ENCODE peak calls at places on chromosomes 3 and 15, in five cellular contexts. R is SJCRH30; D is kidney; E is effector memory CD4-positive, alpha-beta T cell; J is IMR-90. K is an unnamed sample.

GRCh38 chr15:60798821-60799220 is 319.9 kb upstream of the ICE2 start:
- DNase-seq in E (no peak), D (no peak), R (no peak), J (peak; percentile 79), K (no peak)

GRCh38 chr3:30393079-30393478 is 213.3 kb upstream of the TGFBR2 start:
- DNase-seq in D (no peak), E (no peak), R (no peak), J (no peak), K (no peak)

GRCh38 chr3:128309026-128309425 is 155.7 kb downstream of the EEFSEC start:
- DNase-seq in R (peak; percentile 44), E (no peak), J (no peak), D (no peak), K (no peak)

GRCh38 chr3:188670446-188670845 is 501.3 kb upstream of the TPRG1 start:
- DNase-seq in R (no peak), J (no peak), D (no peak), E (no peak), K (no peak)

GRCh38 chr3:171854649-171855305 is 11.6 kb downstream of the TMEM212 start:
- DNase-seq in E (no peak), J (no peak), R (no peak), D (no peak), K (no peak)

GRCh38 chr15:101607102-101607501 is 45.1 kb downstream of the TM2D3 start:
- DNase-seq in R (no peak), D (no peak), E (no peak), J (no peak), K (no peak)

GRCh38 chr3:94004301-94004910 is 24.0 kb downstream of the STX19 start:
- DNase-seq in J (peak; percentile 82), E (no peak), D (no peak), R (no peak), K (no peak)

GRCh38 chr3:194569252-194569651 is 64.0 kb downstream of the TMEM44 start:
- DNase-seq in D (no peak), E (no peak), R (no peak), J (no peak), K (no peak)

GRCh38 chr3:88057650-88058321 is 1.0 kb downstream of the CGGBP1 start:
- DNase-seq in D (no peak), J (peak; percentile 20), R (no peak), E (no peak), K (no peak)

GRCh38 chr3:38574411-38575278 is 74.8 kb downstream of the SCN5A start:
- DNase-seq in D (peak; percentile 16), R (peak; percentile 34), E (no peak), J (peak; percentile 10), K (no peak)

GRCh38 chr3:194285024-194285858 is 65.9 kb downstream of the CPN2 start:
- DNase-seq in E (no peak), D (no peak), J (peak; percentile 64), R (no peak), K (peak; percentile 19)

GRCh38 chr15:55649058-55649423 is 60.9 kb upstream of the PYGO1 start:
- DNase-seq in E (no peak), D (no peak), J (peak; percentile 80), R (no peak), K (no peak)

GRCh38 chr15:57732526-57733331 is 26.2 kb downstream of the POLR2M start:
- DNase-seq in R (peak; percentile 69), D (no peak), E (no peak), J (peak; percentile 50), K (no peak)

GRCh38 chr3:31399270-31399669 is 133.5 kb upstream of the STT3B start:
- DNase-seq in D (no peak), R (no peak), E (no peak), J (no peak), K (no peak)

GRCh38 chr3:58752168-58752567 is 85.6 kb upstream of the FAM3D start:
- DNase-seq in R (no peak), E (no peak), D (no peak), J (no peak), K (no peak)

GRCh38 chr3:12959395-12959794 is 113.8 kb downstream of the IQSEC1 start:
- DNase-seq in J (no peak), R (no peak), D (no peak), E (no peak), K (no peak)

GRCh38 chr15:59283717-59284336 is 77.2 kb downstream of the LDHAL6B start:
- DNase-seq in J (no peak), R (no peak), D (peak; percentile 87), E (no peak), K (peak; percentile 100)

GRCh38 chr3:134462236-134463059 is 23.3 kb downstream of the ANAPC13 start:
- DNase-seq in E (no peak), R (no peak), D (no peak), J (peak; percentile 91), K (no peak)

GRCh38 chr3:19149388-19149787 is 1.1 kb downstream of the KCNH8 start:
- DNase-seq in J (no peak), R (peak; percentile 26), E (no peak), D (no peak), K (no peak)

GRCh38 chr3:150106752-150107428 is 136.2 kb upstream of the PFN2 start:
- DNase-seq in E (no peak), J (peak; percentile 91), D (no peak), R (peak; percentile 88), K (no peak)

GRCh38 chr15:29675791-29676301 is 146.4 kb downstream of the TJP1 start:
- DNase-seq in D (no peak), E (no peak), J (no peak), R (no peak), K (peak; percentile 69)

GRCh38 chr15:41659190-41659589 is 1.0 kb upstream of the MGA start:
- DNase-seq in E (no peak), D (no peak), J (no peak), R (no peak), K (no peak)

GRCh38 chr15:90872481-90873184 is 4.2 kb downstream of the FURIN start:
- DNase-seq in D (no peak), R (no peak), J (peak; percentile 80), E (peak; percentile 32), K (peak; percentile 78)

GRCh38 chr3:67389176-67389575 is 265.2 kb downstream of the SUCLG2 start:
- DNase-seq in J (no peak), R (no peak), D (no peak), E (no peak), K (no peak)

GRCh38 chr15:23877502-23878412 is 190.7 kb upstream of the NDN start:
- DNase-seq in D (peak; percentile 73), E (no peak), J (no peak), R (peak; percentile 17), K (no peak)

GRCh38 chr3:112568642-112569041 is 6.8 kb downstream of the SLC35A5 start:
- DNase-seq in E (no peak), D (no peak), R (no peak), J (peak; percentile 21), K (no peak)

GRCh38 chr3:14488286-14489036 is 51.7 kb downstream of the GRIP2 start:
- DNase-seq in D (peak; percentile 47), E (no peak), J (no peak), R (no peak), K (no peak)

GRCh38 chr3:4163006-4163405 is 140.2 kb upstream of the SETMAR start:
- DNase-seq in R (no peak), E (no peak), J (no peak), D (no peak), K (no peak)

GRCh38 chr3:157129782-157130137 is 30.2 kb downstream of the CCNL1 start:
- DNase-seq in R (peak; percentile 67), J (no peak), D (no peak), E (no peak), K (peak; percentile 58)

GRCh38 chr3:98780343-98780742 is 17.2 kb downstream of the ST3GAL6 start:
- DNase-seq in R (no peak), J (no peak), D (no peak), E (no peak), K (no peak)

GRCh38 chr3:24288538-24289236 is 206.0 kb downstream of the THRB start:
- DNase-seq in R (no peak), D (no peak), E (no peak), J (no peak), K (no peak)

GRCh38 chr3:59791774-59792308 is 742.0 kb upstream of the CFAP20DC start:
- DNase-seq in R (no peak), J (no peak), E (no peak), D (no peak), K (no peak)

GRCh38 chr3:194269610-194270145 is 81.5 kb downstream of the CPN2 start:
- DNase-seq in J (no peak), D (peak; percentile 96), E (no peak), R (no peak), K (peak; percentile 49)

GRCh38 chr3:13746385-13746784 is 133.5 kb downstream of the WNT7A start:
- DNase-seq in E (no peak), R (no peak), D (no peak), J (no peak), K (no peak)

GRCh38 chr15:96553931-96554330 is 223.4 kb downstream of the NR2F2 start:
- DNase-seq in E (no peak), J (no peak), D (no peak), R (no peak), K (no peak)

GRCh38 chr15:78968114-78968513 is 23.3 kb upstream of the CTSH start:
- DNase-seq in E (no peak), R (no peak), D (no peak), J (no peak), K (no peak)

GRCh38 chr15:76903251-76903681 is 1.9 kb downstream of the SCAPER start:
- DNase-seq in D (no peak), E (no peak), J (peak; percentile 78), R (peak; percentile 11), K (no peak)

GRCh38 chr15:25250011-25250596 is 188.7 kb downstream of the UBE3A start:
- DNase-seq in E (no peak), R (no peak), J (no peak), D (peak; percentile 56), K (no peak)
- H3K9me3 ChIP-seq in E (no peaks in the 10 kb centered on the region), R (no peaks in the 10 kb centered on the region), J (peaks cover 55% of the 10 kb centered on the region), D (peaks cover 3% of the 10 kb centered on the region), K (peaks cover 42% of the 10 kb centered on the region)

DNA sequence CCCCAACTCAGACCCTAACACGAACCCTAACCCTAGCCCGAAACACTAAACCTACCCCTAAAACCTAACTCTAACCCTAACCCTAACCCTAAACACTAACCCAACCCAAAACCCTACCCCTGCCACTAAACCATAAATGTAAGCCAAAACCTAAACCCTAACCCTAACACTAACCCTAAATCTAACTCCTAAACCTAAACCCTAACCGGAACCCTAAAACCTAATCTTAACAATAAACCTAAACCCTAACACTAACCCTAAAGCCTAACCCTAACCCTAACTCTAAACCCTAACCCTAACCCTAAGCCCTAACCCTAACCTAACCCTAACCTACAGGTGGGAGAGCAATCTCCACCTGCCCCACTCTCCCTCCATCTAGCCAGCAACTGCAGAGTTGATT is 152.3 kb downstream of the OR4M2 start:
- DNase-seq in J (no peak), D (no peak), R (no peak), E (no peak), K (no peak)
- H3K9me3 ChIP-seq in J (peaks cover 49% of the 10 kb centered on the region), D (no peaks in the 10 kb centered on the region), R (no peaks in the 10 kb centered on the region), E (no peaks in the 10 kb centered on the region), K (no peaks in the 10 kb centered on the region)

DNA sequence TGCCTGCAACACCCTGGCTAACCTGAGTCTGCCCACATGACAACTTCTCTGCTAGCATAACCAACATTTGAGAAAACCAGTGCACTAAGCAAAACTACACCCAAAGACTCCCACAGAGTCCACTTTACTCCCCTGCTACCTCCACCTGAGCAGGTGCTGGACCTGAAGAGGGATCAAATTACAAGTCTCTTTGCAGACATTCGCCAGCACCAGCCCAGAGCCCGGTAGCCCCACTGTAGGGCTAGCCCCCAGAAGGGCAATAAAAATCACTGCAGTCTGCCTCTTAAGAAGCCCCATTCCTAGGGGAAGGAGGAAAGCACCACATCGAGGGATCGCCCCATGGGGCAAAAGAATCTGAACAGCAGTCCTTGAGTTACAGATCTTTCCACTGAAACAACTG is 472.2 kb downstream of the GRM7 start:
- DNase-seq in J (no peak), D (no peak), E (no peak), R (no peak), K (no peak)
- H3K9me3 ChIP-seq in J (peaks cover 7% of the 10 kb centered on the region), D (no peaks in the 10 kb centered on the region), E (no peaks in the 10 kb centered on the region), R (no peaks in the 10 kb centered on the region), K (peaks cover 3% of the 10 kb centered on the region)

GRCh38 chr15:20295238-20295811 is 246.3 kb downstream of the GOLGA6L6 start:
- DNase-seq in J (no peak), R (no peak), E (no peak), D (peak; percentile 82), K (peak; percentile 84)
- H3K9me3 ChIP-seq in J (peaks cover 33% of the 10 kb centered on the region), R (no peaks in the 10 kb centered on the region), E (no peaks in the 10 kb centered on the region), D (no peaks in the 10 kb centered on the region), K (peaks cover 3% of the 10 kb centered on the region)

K was measured in RWPE2.